ENCODE peak calls at places on chromosomes 6 and 20, in seven cellular contexts. V is AG10803, T is OCI-LY7, H is mammary epithelial cell, S is A549, O is fibroblast of lung, F is HCT116. Q is an unnamed sample.

GRCh38 chr6:141460743-141461484 is 671.8 kb upstream of the GJE1 start:
- DNase-seq in V (no peak), F (no peak), S (no peak), O (no peak), T (no peak), H (no peak), Q (no peak)

GRCh38 chr6:159107451-159108260 is 61.5 kb upstream of the FNDC1 start:
- DNase-seq in O (no peak), V (no peak), S (no peak), T (peak), F (no peak), H (no peak), Q (no peak)

GRCh38 chr20:4944918-4945317 is 56.4 kb downstream of the SLC23A2 start:
- DNase-seq in T (no peak), H (no peak), F (no peak), O (no peak), V (no peak), S (no peak), Q (no peak)

GRCh38 chr6:128371113-128371512 is 149.3 kb downstream of the PTPRK start:
- DNase-seq in T (no peak), V (no peak), F (no peak), S (no peak), O (no peak), H (no peak), Q (no peak)

GRCh38 chr6:104718672-104719071 is 141.0 kb downstream of the HACE1 start:
- DNase-seq in H (no peak), T (no peak), F (no peak), V (peak), O (peak), S (no peak), Q (no peak)

GRCh38 chr20:63767456-63767855 is 27.9 kb downstream of the SLC2A4RG start:
- DNase-seq in V (no peak), H (no peak), T (no peak), F (no peak), O (no peak), S (no peak), Q (no peak)

GRCh38 chr20:22833851-22834250 is 201.3 kb upstream of the SSTR4 start:
- DNase-seq in O (no peak), V (no peak), S (no peak), F (no peak), T (no peak), H (peak), Q (no peak)

GRCh38 chr6:83884523-83884922 is 25.0 kb downstream of the CYB5R4 start:
- DNase-seq in H (peak), T (peak), F (peak), S (peak), O (peak), V (peak), Q (no peak)

GRCh38 chr20:37649635-37650244 is 44.1 kb upstream of the CTNNBL1 start:
- DNase-seq in V (no peak), S (no peak), H (no peak), T (no peak), O (no peak), F (no peak), Q (no peak)

GRCh38 chr6:9463311-9463710 is 951.6 kb downstream of the TFAP2A start:
- DNase-seq in H (no peak), O (no peak), F (no peak), T (no peak), S (peak), V (peak), Q (no peak)

GRCh38 chr6:92159046-92159445 is 1260.3 kb downstream of the EPHA7 start:
- DNase-seq in T (no peak), F (no peak), V (no peak), S (no peak), H (no peak), O (no peak), Q (no peak)

GRCh38 chr6:24460966-24461365 is 28.4 kb downstream of the GPLD1 start:
- DNase-seq in F (no peak), T (no peak), S (no peak), O (no peak), H (no peak), V (no peak), Q (no peak)

GRCh38 chr6:94089915-94090314 is 670.6 kb upstream of the EPHA7 start:
- DNase-seq in O (no peak), H (no peak), V (no peak), S (no peak), F (no peak), T (no peak), Q (no peak)

GRCh38 chr6:13575377-13575775 is 975 bp downstream of the SIRT5 start:
- DNase-seq in V (no peak), S (no peak), T (no peak), H (no peak), O (no peak), F (no peak), Q (no peak)

GRCh38 chr6:127173541-127173940 is 55.1 kb downstream of the RSPO3 start:
- DNase-seq in O (no peak), V (no peak), H (no peak), F (no peak), S (peak), T (no peak), Q (no peak)

GRCh38 chr6:3899970-3900439 is 50.8 kb downstream of the FAM50B start:
- DNase-seq in H (peak), F (no peak), V (no peak), S (no peak), T (no peak), O (no peak), Q (no peak)

GRCh38 chr6:27651371-27651732 is 178.4 kb upstream of the ZNF184 start:
- DNase-seq in S (peak), V (no peak), T (no peak), H (peak), F (peak), O (peak), Q (no peak)

GRCh38 chr6:3628143-3628840 is 123.2 kb downstream of the PXDC1 start:
- DNase-seq in O (peak), V (peak), H (peak), T (no peak), S (no peak), F (no peak), Q (no peak)

GRCh38 chr6:2839982-2840793 is 1.5 kb downstream of the SERPINB1 start:
- DNase-seq in S (no peak), T (no peak), F (no peak), H (peak), O (no peak), V (no peak), Q (no peak)

GRCh38 chr20:13025181-13025580 is 16.4 kb downstream of the SPTLC3 start:
- DNase-seq in F (no peak), V (no peak), S (no peak), T (no peak), O (no peak), H (no peak), Q (no peak)

DNA sequence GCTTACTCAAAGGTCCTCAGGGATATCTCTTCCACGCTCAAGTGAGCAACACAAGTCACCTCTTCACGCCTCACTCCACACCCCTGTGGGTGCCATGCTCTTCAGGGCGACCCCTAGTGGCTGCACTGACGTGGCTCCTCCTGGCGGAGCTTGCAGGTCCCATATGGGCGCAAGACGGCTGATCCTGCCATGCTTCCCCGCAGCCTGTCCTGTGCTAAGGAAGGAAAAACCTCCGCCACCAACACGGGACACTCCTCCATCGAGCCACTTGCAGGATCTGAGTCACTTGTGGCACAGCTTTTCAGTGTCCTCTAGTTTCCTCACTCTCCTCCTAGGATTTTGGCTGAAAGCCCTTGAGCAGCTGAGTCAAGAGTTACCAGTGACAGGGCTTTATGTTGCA is 90.7 kb downstream of the KHDC1L start:
- DNase-seq in H (no peak), O (peak), V (peak), T (peak), S (peak), F (peak), Q (peak)
- TF ChIP-seq CTCF in H (peak), O (peak), V (peak), T (peak), S (no peak), F (peak), Q (no peak)

GRCh38 chr20:50513169-50514034 is 3.2 kb downstream of the PTPN1 start:
- DNase-seq in T (no peak), S (no peak), F (no peak), O (peak), V (peak), H (peak), Q (no peak)

GRCh38 chr20:50512323-50512722 is 2.1 kb downstream of the PTPN1 start:
- DNase-seq in S (no peak), F (no peak), V (no peak), H (no peak), O (no peak), T (no peak), Q (no peak)

GRCh38 chr20:50508171-50508761 is 1.9 kb upstream of the PTPN1 start:
- DNase-seq in F (no peak), T (no peak), H (no peak), V (peak), O (peak), S (no peak), Q (no peak)

GRCh38 chr20:50509923-50510705 is at the start of gene PTPN1:
- DNase-seq in T (peak), H (peak), S (peak), F (peak), O (peak), V (peak), Q (peak)

GRCh38 chr20:50510706-50511401 is 671 bp downstream of the PTPN1 start:
- DNase-seq in T (no peak), F (no peak), V (no peak), S (no peak), H (peak), O (no peak), Q (no peak)
- H3K4me3 ChIP-seq in T (peak), F (peak), V (peak), S (peak), H (peak), O (peak), Q (peak)

GRCh38 chr20:6954219-6954618 is 186.7 kb downstream of the BMP2 start:
- DNase-seq in F (no peak), T (no peak), O (no peak), S (no peak), V (no peak), H (no peak), Q (no peak)

GRCh38 chr20:6959900-6960312 is 192.4 kb downstream of the BMP2 start:
- DNase-seq in F (no peak), V (no peak), H (peak), S (no peak), O (no peak), T (no peak), Q (no peak)

GRCh38 chr20:6956056-6956455 is 188.6 kb downstream of the BMP2 start:
- DNase-seq in V (no peak), O (no peak), H (peak), S (no peak), F (no peak), T (no peak), Q (no peak)

GRCh38 chr20:6953611-6954010 is 186.1 kb downstream of the BMP2 start:
- DNase-seq in T (no peak), V (no peak), H (no peak), S (no peak), F (no peak), O (no peak), Q (no peak)

GRCh38 chr20:6956574-6956973 is 189.1 kb downstream of the BMP2 start:
- DNase-seq in S (no peak), O (peak), V (no peak), F (no peak), H (peak), T (no peak), Q (no peak)
- TF ChIP-seq CTCF in S (no peak), O (no peak), V (no peak), F (no peak), H (no peak), T (no peak), Q (no peak)

GRCh38 chr6:143731789-143732188 is 54.0 kb downstream of the PHACTR2 start:
- DNase-seq in H (no peak), V (no peak), S (no peak), F (no peak), T (no peak), O (no peak), Q (no peak)
- H3K4me3 ChIP-seq in H (no peak), V (no peak), S (no peak), F (no peak), T (no peak), O (no peak), Q (no peak)